ENCODE peak calls at places on chromosome 17, in eight cellular contexts. T is pancreas, K is cardiac muscle cell, J is MM.1S, F is dorsolateral prefrontal cortex, L is body of pancreas, B is sigmoid colon, E is H9. A is an unnamed sample.

GRCh38 chr17:6346387-6346786 is 88.5 kb downstream of the AIPL1 start:
- DNase-seq in T (no peak), K (no peak), J (no peak), F (no peak), L (no peak), B (no peak), E (no peak), A (no peak)

GRCh38 chr17:77961741-77962140 is 3.2 kb downstream of the TNRC6C start:
- DNase-seq in T (no peak), K (no peak), J (no peak), F (no peak), L (no peak), B (no peak), E (no peak), A (no peak)

GRCh38 chr17:48751172-48751571 is 22.6 kb upstream of the HOXB13 start:
- DNase-seq in T (no peak), K (no peak), J (no peak), F (no peak), L (no peak), B (no peak), E (no peak), A (no peak)

GRCh38 chr17:55747209-55747608 is 3.6 kb upstream of the PCTP start:
- DNase-seq in T (no peak), K (no peak), J (no peak), F (no peak), L (no peak), B (no peak), E (no peak), A (no peak)

GRCh38 chr17:17749025-17749772 is 67.9 kb downstream of the RAI1 start:
- DNase-seq in T (peak), K (no peak), J (no peak), F (no peak), L (no peak), B (no peak), E (peak), A (no peak)

GRCh38 chr17:82297280-82297803 is 20.1 kb downstream of the CD7 start:
- DNase-seq in T (peak), K (no peak), J (peak), F (peak), L (peak), B (peak), E (no peak), A (peak)

GRCh38 chr17:71793550-71793949 is 327.3 kb upstream of the SOX9 start:
- DNase-seq in T (no peak), K (no peak), J (no peak), F (no peak), L (no peak), B (no peak), E (no peak), A (no peak)

GRCh38 chr17:31533546-31534155 is 142.2 kb downstream of the RAB11FIP4 start:
- DNase-seq in T (no peak), K (peak), J (no peak), F (peak), L (no peak), B (no peak), E (peak), A (peak)

GRCh38 chr17:13572581-13572980 is 29.1 kb downstream of the HS3ST3A1 start:
- DNase-seq in T (no peak), K (no peak), J (no peak), F (no peak), L (no peak), B (no peak), E (no peak), A (no peak)

GRCh38 chr17:35892091-35892637 is 12.0 kb upstream of the CCL5 start:
- DNase-seq in T (no peak), K (no peak), J (no peak), F (no peak), L (no peak), B (no peak), E (no peak), A (peak)

GRCh38 chr17:47810200-47810821 is 11.3 kb downstream of the OSBPL7 start:
- DNase-seq in T (peak), K (peak), J (no peak), F (no peak), L (peak), B (peak), E (peak), A (no peak)

GRCh38 chr17:60652484-60653247 is 25.0 kb upstream of the BCAS3 start:
- DNase-seq in T (no peak), K (no peak), J (no peak), F (no peak), L (no peak), B (no peak), E (no peak), A (peak)

GRCh38 chr17:15954222-15954621 is 9.3 kb downstream of the ADORA2B start:
- DNase-seq in T (no peak), K (no peak), J (no peak), F (no peak), L (peak), B (peak), E (no peak), A (no peak)

GRCh38 chr17:73901661-73902415 is 257.6 kb upstream of the SDK2 start:
- DNase-seq in T (peak), K (peak), J (no peak), F (no peak), L (peak), B (no peak), E (peak), A (peak)

GRCh38 chr17:81553616-81554181 is 1.5 kb upstream of the FAAP100 start:
- DNase-seq in T (no peak), K (no peak), J (no peak), F (no peak), L (no peak), B (no peak), E (no peak), A (no peak)

GRCh38 chr17:40519089-40519775 is 17.8 kb upstream of the TNS4 start:
- DNase-seq in T (no peak), K (no peak), J (no peak), F (no peak), L (no peak), B (peak), E (no peak), A (no peak)

GRCh38 chr17:65182233-65182632 is 45.1 kb downstream of the RGS9 start:
- DNase-seq in T (no peak), K (no peak), J (no peak), F (no peak), L (no peak), B (no peak), E (no peak), A (peak)

GRCh38 chr17:7183433-7184090 is 4.4 kb upstream of the ASGR1 start:
- DNase-seq in T (no peak), K (no peak), J (no peak), F (peak), L (no peak), B (no peak), E (no peak), A (no peak)

GRCh38 chr17:44561237-44561623 is 3.9 kb downstream of the FZD2 start:
- DNase-seq in T (no peak), K (no peak), J (no peak), F (no peak), L (no peak), B (no peak), E (no peak), A (no peak)

GRCh38 chr17:44564429-44564828 is 7.1 kb downstream of the FZD2 start:
- DNase-seq in T (no peak), K (no peak), J (no peak), F (no peak), L (no peak), B (no peak), E (no peak), A (no peak)

GRCh38 chr17:44568311-44568710 is 11.0 kb downstream of the FZD2 start:
- DNase-seq in T (peak), K (no peak), J (no peak), F (no peak), L (no peak), B (no peak), E (no peak), A (no peak)

GRCh38 chr17:44569459-44569858 is 12.2 kb downstream of the FZD2 start:
- DNase-seq in T (no peak), K (no peak), J (no peak), F (no peak), L (no peak), B (no peak), E (peak), A (no peak)

DNA sequence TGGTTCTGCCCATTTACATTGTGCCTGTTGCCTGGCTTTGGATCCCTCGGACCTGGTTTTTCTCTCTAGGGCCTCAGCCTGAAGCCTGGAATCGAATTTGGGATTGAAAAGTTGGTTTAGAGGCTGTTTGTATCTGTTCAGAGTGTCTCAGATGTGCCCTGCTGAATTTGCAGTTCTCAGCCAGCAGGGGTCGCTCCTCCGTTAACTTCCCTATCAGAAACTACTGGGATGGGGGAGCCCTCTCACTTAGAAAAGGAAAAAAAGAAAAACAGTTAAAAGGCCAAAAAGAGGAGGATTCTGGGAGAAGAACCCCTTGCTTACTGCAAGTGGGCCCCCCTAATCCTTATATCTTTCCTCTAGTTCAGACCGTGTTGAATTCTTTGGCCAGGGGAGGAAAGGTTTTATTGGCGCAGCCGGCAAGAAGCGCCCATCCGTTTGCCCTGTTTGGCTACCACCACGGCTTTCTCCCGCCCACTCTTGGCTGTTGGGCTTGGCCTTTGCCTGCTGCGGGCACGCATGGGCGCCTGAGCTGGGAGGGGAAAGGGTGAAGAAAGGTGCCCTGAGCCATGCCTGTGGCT is 8.7 kb downstream of the FZD2 start:
- DNase-seq in T (no peak), K (no peak), J (no peak), F (no peak), L (no peak), B (no peak), E (peak), A (no peak)
- TF ChIP-seq CTCF in T (no peak), K (peak), J (peak), F (no peak), L (no peak), B (no peak), E (peak), A (peak)

DNA sequence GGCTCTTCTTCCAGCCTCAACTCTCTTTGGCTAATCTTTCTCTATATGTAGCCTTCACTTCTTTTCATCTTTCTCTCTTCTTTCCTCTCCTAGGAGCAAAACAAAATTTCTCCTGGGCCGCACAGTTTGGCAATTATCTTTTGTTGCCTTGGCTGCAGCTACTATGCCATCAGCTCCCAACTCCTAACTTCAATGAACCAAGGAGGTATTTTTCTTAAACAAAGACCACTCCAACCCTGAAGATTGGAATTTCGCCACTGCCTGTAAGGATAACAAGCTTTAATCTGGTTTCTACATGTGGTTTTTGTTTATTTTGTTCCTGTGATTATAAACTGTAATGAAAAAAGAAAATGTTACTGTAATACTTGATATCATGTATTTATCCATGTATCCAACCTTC is 2.3 kb upstream of the SCPEP1 start:
- DNase-seq in T (no peak), K (no peak), J (no peak), F (no peak), L (no peak), B (no peak), E (no peak), A (no peak)
- TF ChIP-seq CTCF in T (no peak), K (no peak), J (no peak), F (no peak), L (no peak), B (no peak), E (no peak), A (no peak)

GRCh38 chr17:80503031-80503430 is 26.6 kb upstream of the NPTX1 start:
- DNase-seq in T (no peak), K (no peak), J (no peak), F (no peak), L (no peak), B (no peak), E (no peak), A (no peak)

GRCh38 chr17:80501739-80502577 is 25.6 kb upstream of the NPTX1 start:
- DNase-seq in T (no peak), K (no peak), J (no peak), F (no peak), L (no peak), B (peak), E (no peak), A (no peak)

GRCh38 chr17:80502578-80502877 is 26.1 kb upstream of the NPTX1 start:
- DNase-seq in T (no peak), K (no peak), J (no peak), F (no peak), L (no peak), B (no peak), E (no peak), A (no peak)

GRCh38 chr17:80503921-80504320 is 27.5 kb upstream of the NPTX1 start:
- DNase-seq in T (no peak), K (no peak), J (no peak), F (no peak), L (no peak), B (no peak), E (no peak), A (no peak)

GRCh38 chr17:80504671-80505413 is 28.4 kb upstream of the NPTX1 start:
- DNase-seq in T (no peak), K (no peak), J (no peak), F (no peak), L (no peak), B (no peak), E (no peak), A (no peak)
- TF ChIP-seq CTCF in T (no peak), K (no peak), J (no peak), F (no peak), L (no peak), B (no peak), E (peak), A (no peak)

GRCh38 chr17:75706042-75706728 is 15.1 kb upstream of the ITGB4 start:
- DNase-seq in T (no peak), K (no peak), J (no peak), F (no peak), L (no peak), B (no peak), E (no peak), A (no peak)
- TF ChIP-seq CTCF in T (no peak), K (no peak), J (no peak), F (no peak), L (no peak), B (no peak), E (no peak), A (no peak)

GRCh38 chr17:67202503-67202902 is 42.5 kb downstream of the HELZ start:
- DNase-seq in T (no peak), K (no peak), J (no peak), F (no peak), L (no peak), B (no peak), E (no peak), A (no peak)

GRCh38 chr17:67198131-67198530 is 46.9 kb downstream of the HELZ start:
- DNase-seq in T (no peak), K (no peak), J (no peak), F (no peak), L (no peak), B (no peak), E (no peak), A (no peak)

GRCh38 chr17:67196422-67196821 is 48.6 kb downstream of the HELZ start:
- DNase-seq in T (no peak), K (no peak), J (no peak), F (no peak), L (no peak), B (no peak), E (no peak), A (no peak)

GRCh38 chr17:67203818-67204217 is 41.2 kb downstream of the HELZ start:
- DNase-seq in T (no peak), K (no peak), J (no peak), F (no peak), L (no peak), B (no peak), E (no peak), A (no peak)

DNA sequence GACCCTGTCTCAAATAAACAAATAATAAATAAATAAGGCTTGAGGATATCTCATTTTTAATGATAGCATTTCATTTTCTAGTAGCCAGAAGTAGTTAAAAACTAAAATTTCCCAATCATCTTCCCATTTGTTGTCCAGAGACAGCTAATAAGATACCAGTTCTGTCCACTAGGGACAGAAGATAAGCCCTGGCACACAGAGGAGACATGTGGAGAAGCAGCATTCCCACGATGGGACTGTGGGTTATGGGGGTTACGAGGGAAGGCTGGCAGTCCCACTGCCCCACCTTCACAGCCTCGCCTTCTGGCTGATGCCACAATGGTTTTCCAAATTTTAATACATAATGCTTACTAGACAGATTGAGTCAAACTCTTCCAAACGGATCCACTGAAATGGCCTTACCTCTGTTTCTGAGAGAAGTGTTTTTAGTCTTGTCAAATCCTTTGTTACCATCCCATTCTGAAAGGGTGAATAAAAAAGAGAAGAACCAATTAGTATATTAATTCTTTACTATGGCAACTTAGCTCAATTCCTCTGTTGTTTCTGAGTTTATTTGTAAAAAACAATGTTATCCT is 44.2 kb downstream of the HELZ start:
- DNase-seq in T (no peak), K (no peak), J (no peak), F (no peak), L (no peak), B (no peak), E (no peak), A (no peak)
- TF ChIP-seq CTCF in T (no peak), K (peak), J (peak), F (no peak), L (no peak), B (no peak), E (peak), A (peak)

A was measured in GM13977.